ENCODE peak calls at places on chromosomes 12 and 14, in six cellular contexts. M is fibroblast of mammary gland; I is D341Med; W is NCI-H1436; Z is activated naive CD8-positive, alpha-beta T cell treated with anti-CD3 and anti-CD28 coated beads, Interleukin-2, amount 10 ng/mL, durations not matched to agents 7 days and 5 days; C is osteocyte. B is an unnamed sample.

GRCh38 chr14:65352964-65353530 is 59.5 kb upstream of the FUT8 start:
- DNase-seq in M (no peak), I (no peak), W (no peak), Z (no peak), C (no peak), B (no peak)

GRCh38 chr14:38743941-38744611 is 359.0 kb downstream of the SEC23A start:
- DNase-seq in M (no peak), I (no peak), W (no peak), Z (no peak), C (no peak), B (no peak)

GRCh38 chr12:99119943-99120342 is 474.9 kb downstream of the APAF1 start:
- DNase-seq in M (no peak), I (no peak), W (no peak), Z (no peak), C (no peak), B (no peak)

GRCh38 chr14:31950760-31951637 is 126.1 kb upstream of the ARHGAP5 start:
- DNase-seq in M (peak; percentile 62), I (peak; percentile 70), W (peak; percentile 27), Z (no peak), C (no peak), B (peak; percentile 59)

GRCh38 chr14:103520269-103520656 is 2.4 kb downstream of the CKB start:
- DNase-seq in M (no peak), I (no peak), W (no peak), Z (peak; percentile 39), C (no peak), B (no peak)

GRCh38 chr14:77344597-77344996 is 23.8 kb downstream of the GSTZ1 start:
- DNase-seq in M (no peak), I (no peak), W (no peak), Z (no peak), C (no peak), B (no peak)

GRCh38 chr14:34931206-34931605 is 51.6 kb upstream of the SRP54 start:
- DNase-seq in M (peak; percentile 22), I (no peak), W (no peak), Z (no peak), C (no peak), B (no peak)

GRCh38 chr14:79702197-79702596 is 509.1 kb downstream of the DIO2 start:
- DNase-seq in M (no peak), I (no peak), W (no peak), Z (no peak), C (no peak), B (no peak)

GRCh38 chr12:112297188-112297587 is 85.0 kb downstream of the HECTD4 start:
- DNase-seq in M (no peak), I (no peak), W (no peak), Z (no peak), C (no peak), B (no peak)

GRCh38 chr12:45959025-45959424 is 31.3 kb downstream of the SCAF11 start:
- DNase-seq in M (no peak), I (no peak), W (no peak), Z (no peak), C (no peak), B (no peak)

GRCh38 chr12:76546889-76547288 is 12.7 kb downstream of the OSBPL8 start:
- DNase-seq in M (no peak), I (no peak), W (no peak), Z (no peak), C (no peak), B (no peak)

GRCh38 chr12:57631566-57632368 is 1.2 kb downstream of the B4GALNT1 start:
- DNase-seq in M (no peak), I (peak; percentile 53), W (no peak), Z (peak; percentile 28), C (peak; percentile 81), B (peak; percentile 48)

GRCh38 chr12:114399664-114400211 is 6.2 kb downstream of the TBX5 start:
- DNase-seq in M (peak; percentile 66), I (no peak), W (no peak), Z (no peak), C (no peak), B (no peak)

GRCh38 chr12:41521872-41522379 is 333.8 kb downstream of the PDZRN4 start:
- DNase-seq in M (peak; percentile 85), I (no peak), W (no peak), Z (no peak), C (no peak), B (no peak)

GRCh38 chr14:74064883-74065282 is 19.4 kb downstream of the ALDH6A1 start:
- DNase-seq in M (peak; percentile 44), I (no peak), W (no peak), Z (no peak), C (no peak), B (no peak)

GRCh38 chr12:40344312-40344711 is 119.5 kb downstream of the LRRK2 start:
- DNase-seq in M (no peak), I (no peak), W (no peak), Z (no peak), C (no peak), B (no peak)

GRCh38 chr14:20606190-20606901 is 15.2 kb upstream of the RNASE12 start:
- DNase-seq in M (peak; percentile 40), I (peak; percentile 59), W (no peak), Z (no peak), C (no peak), B (peak; percentile 48)

GRCh38 chr14:67551940-67552339 is 18.9 kb downstream of the PLEKHH1 start:
- DNase-seq in M (no peak), I (no peak), W (no peak), Z (no peak), C (no peak), B (no peak)

GRCh38 chr12:104667139-104667538 is 210.4 kb downstream of the CHST11 start:
- DNase-seq in M (peak; percentile 78), I (no peak), W (no peak), Z (no peak), C (no peak), B (no peak)

GRCh38 chr12:56104815-56105476 is 587 bp downstream of the PA2G4 start:
- DNase-seq in M (peak; percentile 16), I (peak; percentile 60), W (no peak), Z (no peak), C (no peak), B (no peak)

GRCh38 chr12:111124183-111124582 is 203.8 kb upstream of the MYL2 start:
- DNase-seq in M (no peak), I (no peak), W (no peak), Z (no peak), C (no peak), B (no peak)

GRCh38 chr12:28780096-28780495 is 369.0 kb upstream of the FAR2 start:
- DNase-seq in M (peak; percentile 96), I (no peak), W (no peak), Z (no peak), C (no peak), B (no peak)

GRCh38 chr14:21536395-21537087 is 10.4 kb upstream of the SALL2 start:
- DNase-seq in M (no peak), I (no peak), W (no peak), Z (no peak), C (no peak), B (peak; percentile 33)

GRCh38 chr12:1595690-1596347 is 1.4 kb upstream of the FBXL14 start:
- DNase-seq in M (peak; percentile 64), I (no peak), W (no peak), Z (no peak), C (no peak), B (no peak)

GRCh38 chr12:122966743-122967058 is 438 bp upstream of the ABCB9 start:
- DNase-seq in M (no peak), I (no peak), W (no peak), Z (no peak), C (no peak), B (no peak)

GRCh38 chr12:69679119-69679518 is 20.0 kb downstream of the BEST3 start:
- DNase-seq in M (peak; percentile 56), I (no peak), W (no peak), Z (no peak), C (no peak), B (no peak)

GRCh38 chr12:93572712-93573551 is 457 bp downstream of the SOCS2 start:
- DNase-seq in M (no peak), I (peak; percentile 64), W (no peak), Z (peak; percentile 53), C (no peak), B (no peak)

GRCh38 chr12:75837700-75838099 is 193.9 kb downstream of the PHLDA1 start:
- DNase-seq in M (no peak), I (peak; percentile 83), W (no peak), Z (no peak), C (no peak), B (peak; percentile 93)

GRCh38 chr12:120339256-120339655 is 11.7 kb upstream of the PLA2G1B start:
- DNase-seq in M (no peak), I (no peak), W (no peak), Z (no peak), C (no peak), B (no peak)

GRCh38 chr12:85951823-85952222 is 77.7 kb downstream of the NTS start:
- DNase-seq in M (peak; percentile 15), I (peak; percentile 9), W (peak; percentile 3), Z (no peak), C (no peak), B (no peak)

B was measured in WERI-Rb-1.